ENCODE peak calls at places on chromosomes 16 and 17, in four cellular contexts. M, I, W and T are unnamed samples.
A peak's percentile ranks its signal among the peaks of the same experiment; 100 is the strongest.

GRCh38 chr17:10051112-10051511 is 146.0 kb upstream of the RCVRN start:
- DNase-seq in M (no peak), I (no peak), W (no peak), T (no peak)

GRCh38 chr16:83682858-83683235 is 124.9 kb upstream of the HSBP1 start:
- DNase-seq in M (no peak), I (no peak), W (peak; percentile 43), T (no peak)

GRCh38 chr16:9976641-9977040 is 205.6 kb downstream of the GRIN2A start:
- DNase-seq in M (no peak), I (no peak), W (no peak), T (no peak)

GRCh38 chr17:78538033-78538776 is 39.0 kb downstream of the DNAH17 start:
- DNase-seq in M (no peak), I (no peak), W (no peak), T (no peak)

GRCh38 chr17:77011173-77012011 is 129.4 kb upstream of the SEC14L1 start:
- DNase-seq in M (peak; percentile 43), I (peak; percentile 62), W (no peak), T (no peak)

GRCh38 chr16:11743308-11744074 is 834 bp upstream of the TXNDC11 start:
- DNase-seq in M (peak; percentile 46), I (no peak), W (peak; percentile 57), T (peak; percentile 36)

GRCh38 chr16:78432451-78432850 is 333.0 kb downstream of the WWOX start:
- DNase-seq in M (no peak), I (no peak), W (no peak), T (peak; percentile 3)

GRCh38 chr17:41739661-41740352 is 5.4 kb upstream of the HAP1 start:
- DNase-seq in M (no peak), I (no peak), W (peak; percentile 48), T (no peak)

GRCh38 chr16:2598133-2598641 is 60.4 kb downstream of the PDPK1 start:
- DNase-seq in M (no peak), I (peak; percentile 21), W (no peak), T (no peak)

GRCh38 chr16:77480671-77481315 is 46.0 kb upstream of the ADAMTS18 start:
- DNase-seq in M (no peak), I (no peak), W (no peak), T (no peak)

GRCh38 chr17:80709090-80709695 is 164.6 kb downstream of the RPTOR start:
- DNase-seq in M (no peak), I (no peak), W (no peak), T (no peak)

GRCh38 chr16:67516296-67517177 is 12.1 kb upstream of the RIPOR1 start:
- DNase-seq in M (no peak), I (no peak), W (peak; percentile 78), T (no peak)

GRCh38 chr16:55559233-55559632 is 7.3 kb upstream of the CAPNS2 start:
- DNase-seq in M (no peak), I (no peak), W (no peak), T (no peak)

GRCh38 chr16:87331241-87331801 is 14.1 kb upstream of the C16orf95 start:
- DNase-seq in M (no peak), I (no peak), W (no peak), T (no peak)

GRCh38 chr17:28937044-28937729 is 14.1 kb downstream of the PHF12 start:
- DNase-seq in M (no peak), I (no peak), W (no peak), T (no peak)

GRCh38 chr17:40517286-40517662 is 15.9 kb upstream of the TNS4 start:
- DNase-seq in M (no peak), I (no peak), W (no peak), T (no peak)

GRCh38 chr16:2335286-2335895 is 5.1 kb downstream of the ABCA3 start:
- DNase-seq in M (no peak), I (no peak), W (no peak), T (no peak)

GRCh38 chr17:36001862-36002603 is 680 bp upstream of the CCL15 start:
- DNase-seq in M (no peak), I (peak; percentile 22), W (peak; percentile 19), T (no peak)

GRCh38 chr16:11306997-11307638 is 26.0 kb upstream of the PRM1 start:
- DNase-seq in M (no peak), I (no peak), W (no peak), T (no peak)

GRCh38 chr17:48153711-48154642 is 46.4 kb downstream of the SNX11 start:
- DNase-seq in M (peak; percentile 47), I (peak; percentile 68), W (peak; percentile 9), T (no peak)

GRCh38 chr16:17548825-17549224 is 78.1 kb upstream of the XYLT1 start:
- DNase-seq in M (no peak), I (no peak), W (no peak), T (no peak)
- TF ChIP-seq CTCF in M (no peak), I (no peak), W (no peak), T (no peak)

DNA sequence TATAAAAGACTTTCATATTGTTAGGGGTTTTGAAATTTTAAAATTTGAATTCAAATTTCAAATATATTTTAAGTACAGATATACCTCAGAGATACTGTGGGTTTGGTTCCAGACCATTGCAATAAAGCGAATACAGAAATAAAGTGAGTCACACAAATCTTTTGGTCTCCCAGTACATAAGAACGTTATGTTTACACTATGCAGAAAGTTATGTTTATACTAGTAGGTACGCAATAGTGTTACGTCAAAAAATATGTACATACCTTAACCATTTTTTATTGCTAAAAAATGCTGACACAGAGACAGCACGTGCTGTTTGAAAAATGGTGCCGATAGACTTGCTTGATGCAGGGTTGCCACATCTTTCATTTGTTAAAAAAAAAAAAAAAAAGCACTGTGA is 19.7 kb downstream of the NUP88 start:
- DNase-seq in M (no peak), I (no peak), W (no peak), T (no peak)
- TF ChIP-seq CTCF in M (no peak), I (no peak), W (no peak), T (no peak)

GRCh38 chr16:30070490-30070889 is 4.9 kb downstream of the ALDOA start:
- DNase-seq in M (no peak), I (no peak), W (no peak), T (no peak)

GRCh38 chr16:30069575-30070462 is 4.3 kb downstream of the ALDOA start:
- DNase-seq in M (peak; percentile 49), I (no peak), W (no peak), T (no peak)

GRCh38 chr16:30068333-30068732 is 2.8 kb downstream of the ALDOA start:
- DNase-seq in M (no peak), I (no peak), W (no peak), T (no peak)

GRCh38 chr16:30067584-30067916 is 2.0 kb downstream of the ALDOA start:
- DNase-seq in M (no peak), I (no peak), W (no peak), T (no peak)

GRCh38 chr16:30068750-30069574 is 3.4 kb downstream of the ALDOA start:
- DNase-seq in M (peak; percentile 32), I (no peak), W (no peak), T (no peak)
- TF ChIP-seq CTCF in M (peak; percentile 26), I (peak; percentile 53), W (peak; percentile 63), T (peak; percentile 44)

GRCh38 chr17:38402897-38403296 is 25.4 kb upstream of the ARHGAP23 start:
- DNase-seq in M (no peak), I (peak; percentile 68), W (no peak), T (no peak)
- TF ChIP-seq CTCF in M (no peak), I (peak; percentile 54), W (peak; percentile 31), T (no peak)